ENCODE peak calls at places on chromosomes 3 and 15, in nine cellular contexts. One of them, this sample, is unnamed.

GRCh38 chr3:131957980-131958379 is 76.8 kb downstream of the CPNE4 start:
- DNase-seq in PC-9: peak; percentile 55
- DNase-seq in RWPE2: no peak
- DNase-seq in heart right ventricle: no peak
- DNase-seq in uterus: no peak
- DNase-seq in fibroblast of lung: no peak
- DNase-seq in right lobe of liver: no peak
- DNase-seq in psoas muscle: no peak
- DNase-seq in adrenal gland: no peak
- DNase-seq in this sample: no peak

GRCh38 chr3:108406661-108407206 is 103.7 kb downstream of the MYH15 start:
- DNase-seq in uterus: no peak
- DNase-seq in fibroblast of lung: peak; percentile 67
- DNase-seq in heart right ventricle: no peak
- DNase-seq in RWPE2: no peak
- DNase-seq in right lobe of liver: no peak
- DNase-seq in PC-9: peak; percentile 70
- DNase-seq in adrenal gland: no peak
- DNase-seq in psoas muscle: no peak
- DNase-seq in this sample: no peak

GRCh38 chr15:80923668-80924067 is 66.0 kb downstream of the MESD start:
- DNase-seq in RWPE2: no peak
- DNase-seq in PC-9: no peak
- DNase-seq in uterus: no peak
- DNase-seq in psoas muscle: no peak
- DNase-seq in fibroblast of lung: no peak
- DNase-seq in adrenal gland: no peak
- DNase-seq in heart right ventricle: no peak
- DNase-seq in right lobe of liver: no peak
- DNase-seq in this sample: no peak

GRCh38 chr3:46892285-46893145 is 15.0 kb downstream of the PTH1R start:
- DNase-seq in uterus: peak; percentile 63
- DNase-seq in PC-9: peak; percentile 59
- DNase-seq in RWPE2: no peak
- DNase-seq in fibroblast of lung: peak; percentile 60
- DNase-seq in psoas muscle: peak; percentile 83
- DNase-seq in right lobe of liver: peak; percentile 56
- DNase-seq in adrenal gland: peak; percentile 70
- DNase-seq in heart right ventricle: peak; percentile 77
- DNase-seq in this sample: no peak

GRCh38 chr3:106728315-106728821 is 648.9 kb upstream of the CCDC54 start:
- DNase-seq in adrenal gland: no peak
- DNase-seq in RWPE2: no peak
- DNase-seq in uterus: no peak
- DNase-seq in PC-9: peak; percentile 89
- DNase-seq in heart right ventricle: no peak
- DNase-seq in fibroblast of lung: peak; percentile 87
- DNase-seq in psoas muscle: no peak
- DNase-seq in right lobe of liver: no peak
- DNase-seq in this sample: no peak

GRCh38 chr3:14234197-14235002 is 55.8 kb downstream of the LSM3 start:
- DNase-seq in RWPE2: no peak
- DNase-seq in PC-9: peak; percentile 86
- DNase-seq in uterus: peak; percentile 31
- DNase-seq in adrenal gland: no peak
- DNase-seq in heart right ventricle: no peak
- DNase-seq in psoas muscle: no peak
- DNase-seq in right lobe of liver: no peak
- DNase-seq in fibroblast of lung: peak; percentile 77
- DNase-seq in this sample: no peak

GRCh38 chr15:64651573-64652260 is 123.7 kb downstream of the RBPMS2 start:
- DNase-seq in heart right ventricle: no peak
- DNase-seq in PC-9: peak; percentile 63
- DNase-seq in psoas muscle: no peak
- DNase-seq in adrenal gland: no peak
- DNase-seq in fibroblast of lung: no peak
- DNase-seq in right lobe of liver: peak; percentile 46
- DNase-seq in RWPE2: no peak
- DNase-seq in uterus: no peak
- DNase-seq in this sample: peak; percentile 37

GRCh38 chr3:1092771-1093170 is at the start of gene CNTN6:
- DNase-seq in right lobe of liver: no peak
- DNase-seq in psoas muscle: no peak
- DNase-seq in uterus: no peak
- DNase-seq in adrenal gland: no peak
- DNase-seq in fibroblast of lung: peak; percentile 9
- DNase-seq in PC-9: no peak
- DNase-seq in RWPE2: no peak
- DNase-seq in heart right ventricle: no peak
- DNase-seq in this sample: no peak

GRCh38 chr3:128590948-128591347 is 59.7 kb downstream of the RPN1 start:
- DNase-seq in uterus: no peak
- DNase-seq in psoas muscle: no peak
- DNase-seq in PC-9: no peak
- DNase-seq in adrenal gland: no peak
- DNase-seq in RWPE2: no peak
- DNase-seq in fibroblast of lung: no peak
- DNase-seq in right lobe of liver: peak; percentile 44
- DNase-seq in heart right ventricle: no peak
- DNase-seq in this sample: no peak

GRCh38 chr3:134486577-134487041 is 752 bp downstream of the CEP63 start:
- DNase-seq in uterus: no peak
- DNase-seq in adrenal gland: no peak
- DNase-seq in PC-9: no peak
- DNase-seq in psoas muscle: no peak
- DNase-seq in right lobe of liver: no peak
- DNase-seq in fibroblast of lung: peak; percentile 43
- DNase-seq in RWPE2: no peak
- DNase-seq in heart right ventricle: no peak
- DNase-seq in this sample: no peak

GRCh38 chr15:48380183-48380582 is 49.0 kb downstream of the DUT start:
- DNase-seq in PC-9: no peak
- DNase-seq in adrenal gland: no peak
- DNase-seq in uterus: no peak
- DNase-seq in RWPE2: no peak
- DNase-seq in fibroblast of lung: no peak
- DNase-seq in heart right ventricle: no peak
- DNase-seq in right lobe of liver: no peak
- DNase-seq in psoas muscle: no peak
- DNase-seq in this sample: no peak

GRCh38 chr15:101827257-101827656 is 15.3 kb downstream of the OR4F15 start:
- DNase-seq in RWPE2: no peak
- DNase-seq in psoas muscle: no peak
- DNase-seq in fibroblast of lung: peak; percentile 0
- DNase-seq in right lobe of liver: no peak
- DNase-seq in uterus: no peak
- DNase-seq in heart right ventricle: no peak
- DNase-seq in PC-9: no peak
- DNase-seq in adrenal gland: no peak
- DNase-seq in this sample: no peak

GRCh38 chr3:23992051-23992628 is 47.1 kb downstream of the NR1D2 start:
- DNase-seq in RWPE2: no peak
- DNase-seq in psoas muscle: no peak
- DNase-seq in fibroblast of lung: peak; percentile 51
- DNase-seq in adrenal gland: no peak
- DNase-seq in right lobe of liver: no peak
- DNase-seq in PC-9: peak; percentile 72
- DNase-seq in uterus: peak; percentile 57
- DNase-seq in heart right ventricle: no peak
- DNase-seq in this sample: no peak
- H3K27ac ChIP-seq in RWPE2: no peak overlapping the region
- H3K27ac ChIP-seq in psoas muscle: no peak overlapping the region
- H3K27ac ChIP-seq in fibroblast of lung: no peak overlapping the region
- H3K27ac ChIP-seq in adrenal gland: no peak overlapping the region
- H3K27ac ChIP-seq in right lobe of liver: no peak overlapping the region
- H3K27ac ChIP-seq in PC-9: no peak overlapping the region
- H3K27ac ChIP-seq in uterus: peak overlapping the region; percentile 60
- H3K27ac ChIP-seq in heart right ventricle: no peak overlapping the region
- H3K27ac ChIP-seq in this sample: no peak overlapping the region

GRCh38 chr15:56240390-56240789 is 3.3 kb downstream of the RFX7 start:
- DNase-seq in PC-9: no peak
- DNase-seq in uterus: no peak
- DNase-seq in heart right ventricle: no peak
- DNase-seq in fibroblast of lung: no peak
- DNase-seq in psoas muscle: no peak
- DNase-seq in right lobe of liver: no peak
- DNase-seq in adrenal gland: no peak
- DNase-seq in RWPE2: no peak
- DNase-seq in this sample: no peak

GRCh38 chr15:56232058-56232457 is 11.6 kb downstream of the RFX7 start:
- DNase-seq in RWPE2: no peak
- DNase-seq in PC-9: no peak
- DNase-seq in uterus: no peak
- DNase-seq in psoas muscle: no peak
- DNase-seq in heart right ventricle: no peak
- DNase-seq in fibroblast of lung: no peak
- DNase-seq in right lobe of liver: no peak
- DNase-seq in adrenal gland: no peak
- DNase-seq in this sample: no peak

GRCh38 chr15:56233549-56233948 is 10.1 kb downstream of the RFX7 start:
- DNase-seq in RWPE2: no peak
- DNase-seq in adrenal gland: no peak
- DNase-seq in right lobe of liver: no peak
- DNase-seq in psoas muscle: no peak
- DNase-seq in heart right ventricle: no peak
- DNase-seq in PC-9: no peak
- DNase-seq in uterus: no peak
- DNase-seq in fibroblast of lung: no peak
- DNase-seq in this sample: no peak

GRCh38 chr15:56236197-56236596 is 7.5 kb downstream of the RFX7 start:
- DNase-seq in PC-9: no peak
- DNase-seq in right lobe of liver: no peak
- DNase-seq in uterus: no peak
- DNase-seq in adrenal gland: no peak
- DNase-seq in fibroblast of lung: no peak
- DNase-seq in RWPE2: no peak
- DNase-seq in heart right ventricle: no peak
- DNase-seq in psoas muscle: no peak
- DNase-seq in this sample: no peak

DNA sequence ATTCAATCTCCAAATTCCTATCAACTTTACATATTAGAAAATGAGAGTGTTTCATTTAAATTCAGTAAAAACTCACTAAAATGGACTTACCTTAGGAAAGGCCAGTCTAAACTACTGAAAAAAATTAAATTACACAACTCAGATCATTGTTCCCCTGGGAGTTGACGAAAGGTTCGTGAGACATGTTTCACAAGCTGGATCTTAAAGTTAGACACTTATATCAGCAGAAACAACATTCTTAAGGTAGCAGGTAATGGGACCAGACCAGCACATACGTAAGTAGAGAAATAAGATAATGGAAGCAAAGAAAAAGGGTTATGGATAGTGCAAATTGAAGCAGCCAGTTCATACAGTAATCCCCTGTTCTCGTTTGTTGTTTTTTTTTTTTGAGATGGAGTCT is 8.9 kb downstream of the RFX7 start:
- DNase-seq in heart right ventricle: no peak
- DNase-seq in RWPE2: no peak
- DNase-seq in right lobe of liver: no peak
- DNase-seq in PC-9: no peak
- DNase-seq in uterus: no peak
- DNase-seq in adrenal gland: no peak
- DNase-seq in fibroblast of lung: no peak
- DNase-seq in psoas muscle: no peak
- DNase-seq in this sample: no peak
- H3K9me3 ChIP-seq in heart right ventricle: peaks cover 20% of the 10 kb centered on the region
- H3K9me3 ChIP-seq in RWPE2: peaks cover 10% of the 10 kb centered on the region
- H3K9me3 ChIP-seq in right lobe of liver: no peaks in the 10 kb centered on the region
- H3K9me3 ChIP-seq in PC-9: peaks cover 3% of the 10 kb centered on the region
- H3K9me3 ChIP-seq in uterus: no peaks in the 10 kb centered on the region
- H3K9me3 ChIP-seq in adrenal gland: no peaks in the 10 kb centered on the region
- H3K9me3 ChIP-seq in fibroblast of lung: no peaks in the 10 kb centered on the region
- H3K9me3 ChIP-seq in psoas muscle: peaks cover 15% of the 10 kb centered on the region
- H3K9me3 ChIP-seq in this sample: peaks cover 36% of the 10 kb centered on the region

DNA sequence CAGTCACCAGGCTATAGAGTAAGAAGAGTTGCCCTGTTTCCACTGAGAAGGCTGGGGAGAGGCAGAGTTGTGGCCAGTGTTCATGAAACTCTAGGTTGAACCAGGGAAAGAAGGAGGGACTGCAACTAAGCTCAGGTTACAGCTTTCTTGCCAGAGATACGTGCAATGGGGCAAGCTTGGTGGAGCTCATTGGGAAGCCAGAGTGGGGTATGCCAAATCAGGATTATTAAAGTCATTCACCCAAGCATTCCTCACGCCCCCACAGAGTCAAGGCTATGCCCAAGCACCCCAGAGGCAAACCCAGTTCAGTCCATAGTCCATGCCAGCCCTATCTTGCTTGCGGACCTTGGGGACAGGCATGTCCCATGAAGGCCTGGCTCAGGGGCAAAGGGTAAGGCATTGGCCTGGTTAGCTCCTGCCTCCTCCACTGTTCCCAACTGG is 17.6 kb downstream of the SLC6A20 start:
- DNase-seq in fibroblast of lung: no peak
- DNase-seq in heart right ventricle: no peak
- DNase-seq in PC-9: no peak
- DNase-seq in right lobe of liver: peak; percentile 37
- DNase-seq in RWPE2: no peak
- DNase-seq in uterus: no peak
- DNase-seq in adrenal gland: no peak
- DNase-seq in psoas muscle: no peak
- DNase-seq in this sample: no peak
- H3K27me3 ChIP-seq in fibroblast of lung: peaks cover 31% of the 10 kb centered on the region
- H3K27me3 ChIP-seq in heart right ventricle: no peaks in the 10 kb centered on the region
- H3K27me3 ChIP-seq in PC-9: no peaks in the 10 kb centered on the region
- H3K27me3 ChIP-seq in right lobe of liver: no peaks in the 10 kb centered on the region
- H3K27me3 ChIP-seq in RWPE2: no peaks in the 10 kb centered on the region
- H3K27me3 ChIP-seq in uterus: no peaks in the 10 kb centered on the region
- H3K27me3 ChIP-seq in adrenal gland: no peaks in the 10 kb centered on the region
- H3K27me3 ChIP-seq in psoas muscle: no peaks in the 10 kb centered on the region
- H3K27me3 ChIP-seq in this sample: no peaks in the 10 kb centered on the region

GRCh38 chr15:85542895-85543331 is 162.5 kb downstream of the AKAP13 start:
- DNase-seq in right lobe of liver: no peak
- DNase-seq in PC-9: peak; percentile 91
- DNase-seq in adrenal gland: no peak
- DNase-seq in RWPE2: no peak
- DNase-seq in uterus: no peak
- DNase-seq in psoas muscle: no peak
- DNase-seq in fibroblast of lung: peak; percentile 13
- DNase-seq in heart right ventricle: no peak
- DNase-seq in this sample: no peak

GRCh38 chr15:85545185-85545584 is 164.8 kb downstream of the AKAP13 start:
- DNase-seq in heart right ventricle: no peak
- DNase-seq in RWPE2: no peak
- DNase-seq in psoas muscle: no peak
- DNase-seq in fibroblast of lung: peak; percentile 84
- DNase-seq in PC-9: peak; percentile 45
- DNase-seq in uterus: no peak
- DNase-seq in right lobe of liver: no peak
- DNase-seq in adrenal gland: no peak
- DNase-seq in this sample: no peak

GRCh38 chr15:85541744-85542143 is 161.3 kb downstream of the AKAP13 start:
- DNase-seq in PC-9: no peak
- DNase-seq in uterus: no peak
- DNase-seq in right lobe of liver: no peak
- DNase-seq in RWPE2: no peak
- DNase-seq in heart right ventricle: no peak
- DNase-seq in fibroblast of lung: no peak
- DNase-seq in psoas muscle: no peak
- DNase-seq in adrenal gland: no peak
- DNase-seq in this sample: no peak

GRCh38 chr15:85542488-85542887 is 162.1 kb downstream of the AKAP13 start:
- DNase-seq in RWPE2: no peak
- DNase-seq in psoas muscle: no peak
- DNase-seq in adrenal gland: no peak
- DNase-seq in heart right ventricle: no peak
- DNase-seq in PC-9: no peak
- DNase-seq in fibroblast of lung: no peak
- DNase-seq in uterus: no peak
- DNase-seq in right lobe of liver: no peak
- DNase-seq in this sample: no peak

GRCh38 chr15:85543741-85544155 is 163.3 kb downstream of the AKAP13 start:
- DNase-seq in heart right ventricle: peak; percentile 58
- DNase-seq in uterus: peak; percentile 41
- DNase-seq in RWPE2: no peak
- DNase-seq in adrenal gland: peak; percentile 53
- DNase-seq in psoas muscle: peak; percentile 60
- DNase-seq in right lobe of liver: peak; percentile 55
- DNase-seq in fibroblast of lung: peak; percentile 13
- DNase-seq in PC-9: no peak
- DNase-seq in this sample: peak; percentile 40
- H3K27ac ChIP-seq in heart right ventricle: peak overlapping the region; percentile 90
- H3K27ac ChIP-seq in uterus: no peak overlapping the region
- H3K27ac ChIP-seq in RWPE2: no peak overlapping the region
- H3K27ac ChIP-seq in adrenal gland: no peak overlapping the region
- H3K27ac ChIP-seq in psoas muscle: no peak overlapping the region
- H3K27ac ChIP-seq in right lobe of liver: peak overlapping the region; percentile 19
- H3K27ac ChIP-seq in fibroblast of lung: no peak overlapping the region
- H3K27ac ChIP-seq in PC-9: no peak overlapping the region
- H3K27ac ChIP-seq in this sample: no peak overlapping the region

This sample was measured in CD4-positive, alpha-beta T cell.